ENCODE peak calls at places on chromosomes 1 and 21, in seven cellular contexts. R is fibroblast of mammary gland, U is HCT116, C is BJ, P is hepatocyte, Z is transverse colon, O is GM12865. T is an unnamed sample.

GRCh38 chr1:110119843-110120242 is 7.6 kb downstream of the UBL4B start:
- DNase-seq in U (no peak), O (no peak), P (no peak), C (no peak), R (no peak), Z (peak), T (no peak)

GRCh38 chr1:160154790-160155189 is 3.4 kb downstream of the ATP1A4 start:
- DNase-seq in Z (no peak), O (no peak), C (no peak), U (no peak), R (no peak), P (no peak), T (no peak)

GRCh38 chr1:59776960-59777852 is 37.5 kb upstream of the HOOK1 start:
- DNase-seq in R (no peak), U (no peak), C (no peak), O (no peak), Z (no peak), P (no peak), T (no peak)

GRCh38 chr1:150256549-150257341 is 829 bp upstream of the CA14 start:
- DNase-seq in U (no peak), O (no peak), Z (no peak), C (no peak), R (no peak), P (peak), T (no peak)

GRCh38 chr1:40153073-40153770 is 8.0 kb upstream of the RLF start:
- DNase-seq in R (peak), C (no peak), P (peak), O (peak), Z (no peak), U (peak), T (peak)

GRCh38 chr1:150221552-150221951 is 14.4 kb downstream of the ANP32E start:
- DNase-seq in P (peak), C (no peak), R (peak), Z (no peak), O (peak), U (peak), T (no peak)

GRCh38 chr1:30782361-30783243 is 25.0 kb upstream of the LAPTM5 start:
- DNase-seq in O (peak), C (no peak), Z (peak), R (peak), U (no peak), P (peak), T (peak)

GRCh38 chr1:211551628-211552465 is 27.1 kb downstream of the SLC30A1 start:
- DNase-seq in U (no peak), P (peak), R (peak), C (no peak), Z (no peak), O (no peak), T (peak)

GRCh38 chr1:115677570-115677969 is 35.8 kb downstream of the VANGL1 start:
- DNase-seq in U (no peak), Z (no peak), O (no peak), C (no peak), P (no peak), R (no peak), T (no peak)

GRCh38 chr1:229283183-229283611 is 12.3 kb downstream of the RAB4A start:
- DNase-seq in P (no peak), Z (no peak), U (no peak), C (no peak), R (no peak), O (no peak), T (no peak)

GRCh38 chr1:90262791-90263190 is 267.9 kb downstream of the ZNF326 start:
- DNase-seq in U (no peak), Z (no peak), P (no peak), R (no peak), C (no peak), O (no peak), T (no peak)

GRCh38 chr1:234925440-234926251 is 203.0 kb downstream of the TOMM20 start:
- DNase-seq in U (peak), R (peak), P (peak), O (peak), C (peak), Z (no peak), T (peak)

GRCh38 chr1:200206340-200206739 is 178.8 kb downstream of the NR5A2 start:
- DNase-seq in P (no peak), C (no peak), R (peak), Z (no peak), U (no peak), O (no peak), T (peak)

GRCh38 chr1:195886000-195886399 is 722.2 kb downstream of the KCNT2 start:
- DNase-seq in P (no peak), O (no peak), Z (no peak), C (no peak), R (no peak), U (peak), T (no peak)
- TF ChIP-seq CTCF in P (no peak), O (no peak), Z (no peak), C (peak), R (no peak), U (peak), T (peak)

GRCh38 chr1:198932351-198932991 is 293.6 kb downstream of the PTPRC start:
- DNase-seq in U (peak), O (no peak), P (no peak), C (no peak), Z (no peak), R (no peak), T (peak)

GRCh38 chr1:198933506-198933905 is 294.7 kb downstream of the PTPRC start:
- DNase-seq in P (no peak), O (no peak), U (no peak), R (no peak), Z (no peak), C (no peak), T (no peak)

GRCh38 chr1:198927129-198927528 is 288.3 kb downstream of the PTPRC start:
- DNase-seq in O (no peak), U (no peak), R (no peak), P (no peak), Z (no peak), C (no peak), T (no peak)

GRCh38 chr1:198929111-198929604 is 290.3 kb downstream of the PTPRC start:
- DNase-seq in Z (no peak), P (peak), R (no peak), C (no peak), U (no peak), O (no peak), T (no peak)

GRCh38 chr1:198929961-198930599 is 291.2 kb downstream of the PTPRC start:
- DNase-seq in C (no peak), U (no peak), R (peak), O (no peak), Z (no peak), P (peak), T (peak)
- H3K4me3 ChIP-seq in C (no peak), U (peak), R (no peak), O (peak), Z (no peak), P (no peak), T (no peak)

GRCh38 chr1:63917571-63918394 is 144.0 kb downstream of the ROR1 start:
- DNase-seq in U (peak), O (peak), R (peak), Z (no peak), C (no peak), P (no peak), T (no peak)
- TF ChIP-seq CTCF in U (peak), O (peak), R (peak), Z (no peak), C (no peak), P (peak), T (peak)

GRCh38 chr21:45478115-45478801 is 64.0 kb downstream of the SLC19A1 start:
- DNase-seq in U (peak), Z (peak), C (no peak), R (peak), P (peak), O (peak), T (no peak)

GRCh38 chr21:45476582-45476981 is 65.7 kb downstream of the SLC19A1 start:
- DNase-seq in O (no peak), Z (no peak), C (no peak), P (no peak), R (no peak), U (no peak), T (no peak)

GRCh38 chr21:45478816-45479669 is 63.2 kb downstream of the SLC19A1 start:
- DNase-seq in C (no peak), U (no peak), P (no peak), R (no peak), Z (no peak), O (no peak), T (no peak)

GRCh38 chr21:45475797-45476570 is 66.3 kb downstream of the SLC19A1 start:
- DNase-seq in O (no peak), R (no peak), C (no peak), P (no peak), Z (no peak), U (no peak), T (no peak)

DNA sequence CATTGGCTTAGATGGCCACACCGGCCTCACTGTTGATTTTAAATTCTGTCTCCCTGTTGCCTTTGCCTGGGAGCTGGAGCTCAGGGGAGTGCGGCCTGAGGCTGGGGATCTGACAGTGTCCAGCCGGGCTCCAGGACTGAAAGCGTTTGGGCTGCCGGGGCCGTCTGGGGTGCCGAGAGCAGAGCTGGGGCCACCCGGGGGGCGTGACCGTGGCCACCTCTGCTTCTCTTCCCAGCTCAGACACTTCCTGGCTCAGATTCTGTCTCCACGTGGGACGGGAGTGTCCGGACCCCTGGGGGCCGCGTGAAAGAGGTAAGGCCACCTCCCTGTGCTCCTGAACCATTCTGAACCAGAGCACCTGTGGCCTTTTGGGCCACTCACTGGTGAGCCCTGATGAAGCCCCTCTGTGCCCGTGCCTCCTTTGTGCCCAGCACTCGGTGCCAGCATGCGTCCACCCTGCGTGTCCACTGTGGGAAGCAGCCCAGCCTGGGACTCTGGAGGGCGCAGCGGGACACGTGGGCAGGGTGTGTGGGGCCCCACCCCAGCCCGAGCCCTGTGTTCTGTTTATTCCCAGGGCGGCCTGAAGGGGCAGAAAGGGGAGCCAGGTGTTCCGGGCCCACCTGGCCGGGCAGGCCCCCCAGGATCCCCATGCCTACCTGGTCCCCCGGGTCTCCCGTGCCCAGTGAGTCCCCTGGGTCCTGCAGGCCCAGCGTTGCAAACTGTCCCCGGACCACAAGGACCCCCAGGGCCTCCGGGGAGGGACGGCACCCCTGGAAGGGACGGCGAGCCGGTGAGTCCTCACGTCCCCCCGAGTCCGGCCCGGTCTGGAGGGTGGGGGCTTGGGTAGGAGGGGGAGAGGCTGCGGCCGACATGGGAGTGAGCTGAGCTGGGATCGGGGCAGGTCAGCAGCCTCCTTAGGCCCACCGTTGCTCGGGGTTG is 64.8 kb downstream of the SLC19A1 start:
- DNase-seq in P (no peak), C (no peak), U (no peak), Z (no peak), R (no peak), O (no peak), T (no peak)
- H3K4me3 ChIP-seq in P (no peak), C (no peak), U (no peak), Z (no peak), R (no peak), O (no peak), T (no peak)

GRCh38 chr21:29973258-29973657 is 33.5 kb upstream of the GRIK1 start:
- DNase-seq in O (no peak), U (no peak), P (no peak), R (no peak), Z (no peak), C (no peak), T (no peak)
- TF ChIP-seq CTCF in O (no peak), U (no peak), P (no peak), R (no peak), Z (no peak), C (no peak), T (no peak)

GRCh38 chr1:21640653-21641052 is 28.5 kb downstream of the RAP1GAP start:
- DNase-seq in U (no peak), P (no peak), C (no peak), R (no peak), Z (no peak), O (no peak), T (no peak)
- H3K4me3 ChIP-seq in U (no peak), P (no peak), C (no peak), R (no peak), Z (no peak), O (no peak), T (no peak)

DNA sequence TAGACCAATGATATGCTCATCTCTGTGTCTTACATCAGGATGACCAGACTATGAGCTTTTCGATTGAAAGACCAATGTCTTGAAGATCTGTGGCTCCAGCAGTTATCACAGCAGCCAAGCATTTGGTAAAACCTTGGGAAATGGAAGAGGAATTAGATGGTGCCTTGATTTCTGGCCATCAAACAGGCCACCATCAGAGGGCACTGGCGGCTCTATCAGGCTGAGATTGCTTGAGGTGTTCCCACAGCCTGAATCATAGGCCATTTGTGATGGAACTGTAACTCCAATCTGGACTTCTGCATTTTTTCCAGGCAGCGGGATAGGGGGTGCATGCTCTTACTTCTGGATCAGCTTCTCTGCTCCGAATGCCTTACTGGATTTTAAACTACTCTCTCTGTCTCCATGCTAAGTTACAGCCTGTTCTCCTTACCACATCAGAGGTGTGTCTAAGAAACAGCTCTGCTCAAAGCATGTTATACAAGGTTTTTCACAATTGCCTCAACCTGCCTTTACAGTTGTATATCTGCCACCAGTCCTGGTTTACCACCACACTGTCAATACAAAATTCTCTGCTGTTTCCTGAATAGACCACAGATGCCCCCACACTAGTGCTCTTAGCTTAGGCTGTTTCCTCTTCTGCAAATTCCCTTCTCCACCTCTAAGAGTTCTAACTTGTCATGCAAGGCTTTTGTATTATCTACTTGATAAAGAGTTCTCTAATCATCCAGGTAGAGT is 180.9 kb downstream of the PTGER3 start:
- DNase-seq in C (no peak), U (no peak), O (no peak), Z (no peak), R (no peak), P (no peak), T (no peak)
- TF ChIP-seq CTCF in C (no peak), U (no peak), O (no peak), Z (no peak), R (no peak), P (no peak), T (peak)

T was measured in PC-9.